ENCODE peak calls at places on chromosome 18, in ten cellular contexts. R is aorta; H is Peyer's patch; M is lower lobe of right lung; D is CD8-positive, alpha-beta T cell; K is mucosa of descending colon; W is CD8-positive, alpha-beta memory T cell; A is thoracic aorta; Z is tibial artery; S is adipocyte. U is an unnamed sample. For H3K36me3, the result is how much of the 10 kb centered on the place peaks cover.

GRCh38 chr18:48428494-48429177 is 19.5 kb upstream of the ZBTB7C start:
- DNase-seq in W (no peak), S (no peak), M (no peak), D (no peak), Z (no peak), A (no peak), H (no peak), R (no peak), K (no peak), U (no peak)

GRCh38 chr18:63336366-63337099 is 17.0 kb upstream of the BCL2 start:
- DNase-seq in H (no peak), Z (no peak), W (no peak), R (no peak), M (no peak), S (peak), A (no peak), K (no peak), D (no peak), U (no peak)

GRCh38 chr18:77765468-77765867 is 515.8 kb downstream of the GALR1 start:
- DNase-seq in K (no peak), A (no peak), M (no peak), Z (no peak), H (no peak), W (no peak), S (no peak), R (no peak), D (no peak), U (no peak)

GRCh38 chr18:9546468-9546867 is 67.9 kb downstream of the PPP4R1 start:
- DNase-seq in H (no peak), K (no peak), R (no peak), D (no peak), M (no peak), Z (no peak), W (no peak), A (no peak), S (no peak), U (no peak)

GRCh38 chr18:41906528-41907256 is 48.3 kb upstream of the PIK3C3 start:
- DNase-seq in W (peak), Z (no peak), D (no peak), M (no peak), K (no peak), A (no peak), R (no peak), S (peak), H (no peak), U (no peak)

GRCh38 chr18:37669991-37670534 is 104.5 kb upstream of the CELF4 start:
- DNase-seq in Z (no peak), R (no peak), A (no peak), K (no peak), M (no peak), H (no peak), S (no peak), D (no peak), W (no peak), U (no peak)

GRCh38 chr18:60493066-60493465 is 120.5 kb upstream of the MC4R start:
- DNase-seq in R (no peak), A (no peak), S (no peak), M (no peak), W (no peak), H (no peak), Z (no peak), D (no peak), K (no peak), U (no peak)

GRCh38 chr18:42187611-42188378 is 232.8 kb downstream of the PIK3C3 start:
- DNase-seq in M (no peak), A (no peak), S (no peak), K (no peak), D (no peak), H (no peak), R (no peak), W (no peak), Z (no peak), U (no peak)

GRCh38 chr18:38930881-38931753 is 1365.5 kb upstream of the CELF4 start:
- DNase-seq in S (no peak), R (no peak), K (no peak), D (no peak), M (no peak), Z (no peak), W (no peak), A (no peak), H (no peak), U (no peak)

GRCh38 chr18:45449761-45450227 is 165.5 kb upstream of the SLC14A2 start:
- DNase-seq in Z (peak), D (no peak), K (peak), H (peak), W (no peak), R (no peak), M (peak), S (peak), A (no peak), U (no peak)

GRCh38 chr18:77366067-77366724 is 116.5 kb downstream of the GALR1 start:
- DNase-seq in Z (no peak), A (no peak), D (no peak), S (no peak), R (no peak), K (no peak), H (no peak), W (no peak), M (no peak), U (no peak)

GRCh38 chr18:33578371-33579146 is 540 bp downstream of the ASXL3 start:
- DNase-seq in Z (peak), H (no peak), K (peak), M (peak), W (no peak), A (no peak), R (peak), S (peak), D (no peak), U (no peak)

GRCh38 chr18:72867721-72868665 is at the start of gene NETO1:
- DNase-seq in A (no peak), H (no peak), K (no peak), M (no peak), R (no peak), Z (no peak), W (no peak), S (peak), D (no peak), U (no peak)

GRCh38 chr18:50879302-50880107 is 587 bp downstream of the ME2 start:
- DNase-seq in S (no peak), A (no peak), H (peak), K (no peak), M (peak), D (no peak), Z (peak), W (peak), R (no peak), U (peak)

GRCh38 chr18:69518989-69519388 is 118.3 kb downstream of the DOK6 start:
- DNase-seq in Z (no peak), D (no peak), R (no peak), M (no peak), K (no peak), H (no peak), A (no peak), W (no peak), S (peak), U (no peak)

GRCh38 chr18:72672364-72673151 is 128.4 kb upstream of the CBLN2 start:
- DNase-seq in K (no peak), Z (no peak), D (no peak), H (no peak), W (no peak), A (no peak), R (no peak), S (peak), M (no peak), U (no peak)

GRCh38 chr18:49564435-49564834 is 2.6 kb downstream of the LIPG start:
- DNase-seq in S (no peak), K (no peak), A (no peak), M (no peak), D (no peak), H (no peak), W (no peak), R (no peak), Z (no peak), U (no peak)
- H3K4me3 ChIP-seq in S (no peak), K (no peak), A (no peak), M (no peak), D (no peak), H (no peak), W (no peak), R (no peak), Z (no peak), U (no peak)

GRCh38 chr18:323253-323622 is 55.4 kb upstream of the THOC1 start:
- DNase-seq in M (no peak), A (no peak), Z (no peak), H (no peak), D (no peak), W (no peak), R (no peak), K (no peak), S (peak), U (no peak)

GRCh38 chr18:331231-331771 is 63.5 kb upstream of the THOC1 start:
- DNase-seq in M (no peak), Z (no peak), S (no peak), R (no peak), A (no peak), H (no peak), D (no peak), W (no peak), K (no peak), U (no peak)

GRCh38 chr18:328928-329327 is 61.1 kb upstream of the THOC1 start:
- DNase-seq in W (no peak), A (no peak), S (no peak), H (no peak), M (no peak), D (no peak), K (no peak), R (no peak), Z (no peak), U (no peak)

GRCh38 chr18:321839-322467 is 54.1 kb upstream of the THOC1 start:
- DNase-seq in A (no peak), M (no peak), K (no peak), W (no peak), R (no peak), D (no peak), H (no peak), Z (no peak), S (peak), U (no peak)

DNA sequence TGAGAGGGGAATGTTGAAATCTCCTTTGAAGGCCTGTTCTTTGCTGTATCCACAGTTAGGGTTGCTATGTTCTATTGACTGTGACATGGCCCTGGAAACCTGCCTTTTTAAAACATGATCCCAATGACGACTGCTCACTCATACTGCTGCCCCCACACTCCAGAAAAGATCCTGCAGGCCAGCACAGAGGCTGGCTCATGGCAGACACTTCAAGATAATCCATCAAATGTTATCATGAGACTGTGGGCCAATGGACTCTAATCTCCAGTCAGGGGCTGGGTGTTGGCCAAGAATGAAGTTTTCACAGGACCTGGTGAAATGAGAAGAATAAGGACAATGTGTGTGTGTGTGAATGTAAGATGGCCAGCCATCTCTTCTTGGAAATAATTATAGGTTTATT is 59.0 kb upstream of the THOC1 start:
- DNase-seq in R (no peak), M (no peak), A (no peak), K (no peak), D (no peak), S (no peak), H (no peak), Z (no peak), W (no peak), U (no peak)
- H3K36me3 ChIP-seq in R (under half), M (under half), A (under half), K (under half), D (under half), S (under half), H (under half), Z (under half), W (under half), U (under half)

GRCh38 chr18:79797518-79798345 is at the start of gene KCNG2:
- DNase-seq in K (no peak), W (peak), D (no peak), Z (no peak), R (peak), H (no peak), M (no peak), A (no peak), S (peak), U (peak)

GRCh38 chr18:79796531-79797390 is 977 bp upstream of the KCNG2 start:
- DNase-seq in S (peak), R (peak), M (no peak), A (no peak), W (no peak), D (no peak), Z (no peak), K (no peak), H (no peak), U (no peak)

GRCh38 chr18:79798999-79799370 is 1.2 kb downstream of the KCNG2 start:
- DNase-seq in A (no peak), W (no peak), H (no peak), R (peak), Z (no peak), S (peak), K (no peak), M (no peak), D (no peak), U (no peak)

GRCh38 chr18:79799619-79800352 is 2.0 kb downstream of the KCNG2 start:
- DNase-seq in A (no peak), H (peak), W (no peak), S (no peak), D (no peak), M (no peak), R (peak), Z (no peak), K (no peak), U (no peak)

GRCh38 chr18:79798346-79798998 is 734 bp downstream of the KCNG2 start:
- DNase-seq in D (no peak), W (no peak), A (no peak), M (no peak), S (peak), R (peak), Z (no peak), K (peak), H (no peak), U (no peak)
- H3K4me3 ChIP-seq in D (no peak), W (no peak), A (peak), M (peak), S (no peak), R (no peak), Z (peak), K (no peak), H (peak), U (no peak)

DNA sequence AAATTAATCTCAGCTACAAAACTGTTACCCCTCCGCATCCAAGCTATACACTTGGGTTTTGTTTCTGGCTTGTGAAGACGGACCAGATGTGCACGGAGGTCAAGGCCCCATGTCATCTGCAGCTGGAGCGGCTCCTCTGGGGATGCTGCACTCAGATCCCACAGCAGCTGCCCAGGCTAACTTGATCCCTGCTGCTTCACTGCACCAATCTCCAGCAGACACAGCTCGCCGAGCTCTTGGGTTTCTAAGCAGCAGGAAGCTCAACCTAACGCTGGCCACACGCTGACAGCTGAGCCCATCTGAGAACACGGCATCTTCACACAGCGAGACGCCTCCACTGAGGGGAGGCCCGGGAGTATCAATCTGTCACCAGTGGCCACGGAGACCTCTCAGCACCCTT is 67.4 kb downstream of the EMILIN2 start:
- DNase-seq in D (peak), A (no peak), K (no peak), R (no peak), S (no peak), M (no peak), H (no peak), Z (no peak), W (no peak), U (no peak)
- H3K36me3 ChIP-seq in D (under half), A (under half), K (under half), R (under half), S (half or more), M (half or more), H (under half), Z (half or more), W (under half), U (half or more)

GRCh38 chr18:2572892-2573291 is 1.5 kb downstream of the NDC80 start:
- DNase-seq in Z (no peak), M (no peak), K (no peak), D (no peak), R (no peak), H (no peak), S (peak), W (no peak), A (no peak), U (no peak)
- H3K4me3 ChIP-seq in Z (no peak), M (no peak), K (no peak), D (no peak), R (no peak), H (no peak), S (peak), W (no peak), A (no peak), U (peak)

DNA sequence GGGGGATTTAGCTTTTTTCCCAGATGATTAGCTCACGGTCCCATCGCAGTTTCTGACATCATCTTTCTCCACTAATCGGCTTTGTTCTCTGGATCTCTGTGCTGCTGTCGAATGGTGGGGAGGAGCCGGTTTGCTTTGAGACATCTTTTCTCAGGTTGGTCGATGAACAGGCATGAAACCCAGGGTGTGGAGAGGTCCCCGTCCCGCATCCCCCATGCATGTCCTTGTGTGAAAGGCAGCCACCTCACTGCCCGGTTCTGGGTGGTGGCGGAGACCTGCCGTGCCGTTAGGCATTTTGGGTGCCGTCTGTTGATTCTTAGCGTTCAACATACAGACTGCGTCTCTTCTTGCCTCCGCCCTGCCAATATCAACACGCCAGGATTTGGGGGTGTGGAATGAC is 57.8 kb downstream of the CTDP1 start:
- DNase-seq in M (no peak), H (no peak), Z (peak), K (no peak), R (peak), A (no peak), W (no peak), S (no peak), D (no peak), U (no peak)
- H3K36me3 ChIP-seq in M (half or more), H (under half), Z (half or more), K (under half), R (under half), A (under half), W (under half), S (half or more), D (under half), U (half or more)

GRCh38 chr18:59311631-59312030 is 6.8 kb downstream of the CPLX4 start:
- DNase-seq in W (no peak), K (no peak), A (no peak), R (no peak), H (no peak), D (no peak), Z (no peak), S (no peak), M (no peak), U (no peak)

GRCh38 chr18:59303006-59303405 is 15.4 kb downstream of the CPLX4 start:
- DNase-seq in H (no peak), A (no peak), D (no peak), Z (no peak), M (no peak), K (no peak), R (no peak), W (no peak), S (no peak), U (no peak)

GRCh38 chr18:59305295-59305694 is 13.2 kb downstream of the CPLX4 start:
- DNase-seq in R (no peak), M (no peak), A (no peak), K (no peak), Z (no peak), W (no peak), H (no peak), S (no peak), D (no peak), U (no peak)

GRCh38 chr18:59303656-59304055 is 14.8 kb downstream of the CPLX4 start:
- DNase-seq in A (no peak), R (no peak), D (no peak), Z (no peak), W (no peak), M (no peak), S (no peak), K (no peak), H (no peak), U (no peak)

GRCh38 chr18:59308201-59309014 is 10.0 kb downstream of the CPLX4 start:
- DNase-seq in S (peak), D (peak), H (peak), M (peak), K (peak), R (peak), W (peak), Z (peak), A (no peak), U (peak)
- H3K4me3 ChIP-seq in S (peak), D (no peak), H (peak), M (peak), K (no peak), R (no peak), W (no peak), Z (no peak), A (peak), U (no peak)

DNA sequence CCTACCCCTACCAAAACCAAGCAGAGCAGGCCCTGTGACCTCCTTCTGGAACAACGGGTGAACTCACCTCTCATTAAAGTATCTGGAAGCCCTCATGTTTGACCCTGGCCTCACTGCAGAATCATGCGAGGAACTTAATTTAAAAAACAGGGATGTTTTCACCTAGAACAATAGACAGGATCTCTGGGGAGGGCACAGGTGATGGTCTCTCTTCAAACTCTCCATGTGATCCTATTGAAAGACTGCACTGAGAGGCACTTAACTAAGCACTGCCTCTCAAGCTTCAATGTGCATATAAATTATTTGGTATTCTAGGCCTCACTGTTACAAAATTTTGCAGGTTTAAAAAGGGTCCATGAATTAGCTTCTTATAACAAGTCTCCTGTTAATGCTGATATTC is 7.5 kb downstream of the ZNF519 start:
- DNase-seq in A (no peak), S (no peak), D (no peak), R (no peak), M (no peak), K (no peak), W (no peak), H (no peak), Z (no peak), U (no peak)
- H3K36me3 ChIP-seq in A (under half), S (under half), D (under half), R (under half), M (under half), K (under half), W (under half), H (under half), Z (under half), U (under half)

GRCh38 chr18:46867471-46868170 is 49.7 kb downstream of the PIAS2 start:
- DNase-seq in K (no peak), R (no peak), W (no peak), D (no peak), H (no peak), Z (no peak), S (peak), A (no peak), M (no peak), U (no peak)

GRCh38 chr18:46866524-46866923 is 50.8 kb downstream of the PIAS2 start:
- DNase-seq in D (no peak), M (no peak), H (no peak), S (no peak), K (no peak), A (no peak), W (no peak), R (no peak), Z (no peak), U (no peak)

DNA sequence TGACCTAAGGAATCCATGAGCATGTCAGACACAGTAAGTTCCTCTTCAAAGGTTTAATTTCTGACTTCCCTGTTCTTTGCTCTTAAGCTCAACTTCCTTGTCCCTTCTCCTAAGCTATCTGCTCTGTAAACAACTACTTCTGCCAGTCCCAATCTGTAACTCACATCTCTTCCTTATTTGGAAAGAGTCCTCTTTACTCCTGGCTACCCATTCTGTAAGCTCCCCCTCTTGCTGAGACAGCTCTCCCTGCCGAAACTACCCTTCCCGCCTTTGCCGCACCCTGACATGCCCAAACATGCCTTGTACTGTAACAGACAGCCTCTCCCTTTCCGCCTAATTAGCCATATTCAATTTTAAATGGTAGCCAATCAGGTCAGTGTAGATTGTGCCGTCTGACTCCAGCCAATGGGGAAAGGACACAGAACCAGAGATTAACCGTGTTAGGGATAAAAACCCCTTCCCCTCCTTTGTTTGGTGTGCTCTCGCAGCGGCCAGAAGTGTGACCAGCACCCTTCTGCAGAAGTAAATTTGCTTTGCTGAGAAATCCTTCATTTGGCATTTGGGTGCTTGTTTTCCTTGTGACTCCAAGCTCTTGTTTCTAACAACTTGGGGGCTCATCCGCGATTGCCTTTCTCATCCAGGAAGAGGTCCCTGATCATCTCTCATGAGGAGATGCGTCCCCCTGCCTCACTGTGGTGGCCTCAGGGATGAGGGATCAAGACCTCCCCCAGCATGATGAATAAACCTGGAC is 49.0 kb downstream of the PIAS2 start:
- DNase-seq in M (no peak), H (no peak), Z (no peak), A (no peak), K (no peak), W (no peak), S (no peak), R (no peak), D (no peak), U (no peak)
- H3K4me3 ChIP-seq in M (no peak), H (no peak), Z (no peak), A (no peak), K (no peak), W (no peak), S (no peak), R (no peak), D (no peak), U (no peak)